ENCODE peak calls at places on chromosomes 2 and 18, in eight cellular contexts. Z is mammary epithelial cell, L is K562, W is cardiac fibroblast, K is left ventricle myocardium inferior, X is OCI-LY7, G is colonic mucosa, R is choroid plexus epithelial cell. V is an unnamed sample.

GRCh38 chr2:75570948-75571729 is 10.4 kb upstream of the EVA1A start:
- DNase-seq in Z (no peak), L (no peak), W (peak; percentile 52), K (no peak), X (no peak), G (no peak), R (peak; percentile 70), V (no peak)

GRCh38 chr2:71157124-71157802 is 26.8 kb downstream of the MPHOSPH10 start:
- DNase-seq in Z (no peak), L (peak; percentile 71), W (peak; percentile 33), K (peak; percentile 30), X (peak; percentile 67), G (peak; percentile 56), R (peak; percentile 45), V (no peak)

GRCh38 chr2:88709117-88709739 is 17.8 kb downstream of the RPIA start:
- DNase-seq in Z (peak; percentile 62), L (no peak), W (peak; percentile 79), K (no peak), X (no peak), G (no peak), R (peak; percentile 69), V (no peak)

GRCh38 chr2:23545391-23545790 is 160.4 kb downstream of the KLHL29 start:
- DNase-seq in Z (no peak), L (no peak), W (peak; percentile 75), K (no peak), X (no peak), G (no peak), R (no peak), V (no peak)

GRCh38 chr2:238158807-238159539 is at the start of gene ERFE:
- DNase-seq in Z (no peak), L (peak; percentile 74), W (peak; percentile 54), K (peak; percentile 20), X (peak; percentile 70), G (no peak), R (peak; percentile 35), V (no peak)

GRCh38 chr18:50686409-50686808 is 126.5 kb downstream of the MAPK4 start:
- DNase-seq in Z (no peak), L (no peak), W (no peak), K (no peak), X (no peak), G (no peak), R (no peak), V (no peak)

GRCh38 chr2:130391872-130392670 is 36.2 kb downstream of the PTPN18 start:
- DNase-seq in Z (peak; percentile 23), L (no peak), W (peak; percentile 50), K (no peak), X (peak; percentile 9), G (peak; percentile 40), R (peak; percentile 50), V (no peak)

GRCh38 chr2:195586062-195586713 is 70.8 kb upstream of the SLC39A10 start:
- DNase-seq in Z (no peak), L (no peak), W (peak; percentile 21), K (no peak), X (no peak), G (no peak), R (no peak), V (no peak)

GRCh38 chr2:70947556-70948184 is 12.0 kb downstream of the ATP6V1B1 start:
- DNase-seq in Z (no peak), L (peak; percentile 39), W (peak; percentile 45), K (no peak), X (no peak), G (peak; percentile 12), R (peak; percentile 65), V (no peak)

GRCh38 chr18:68705119-68705518 is 9.8 kb downstream of the TMX3 start:
- DNase-seq in Z (no peak), L (no peak), W (no peak), K (no peak), X (no peak), G (no peak), R (no peak), V (no peak)

GRCh38 chr2:27655155-27655951 is 8.1 kb downstream of the SUPT7L start:
- DNase-seq in Z (peak; percentile 45), L (no peak), W (peak; percentile 45), K (no peak), X (no peak), G (no peak), R (peak; percentile 96), V (no peak)

GRCh38 chr18:76445741-76446232 is 49.3 kb downstream of the ZNF516 start:
- DNase-seq in Z (no peak), L (no peak), W (no peak), K (no peak), X (no peak), G (no peak), R (no peak), V (no peak)

GRCh38 chr2:119195001-119195400 is 28.6 kb upstream of the STEAP3 start:
- DNase-seq in Z (no peak), L (no peak), W (no peak), K (no peak), X (no peak), G (no peak), R (no peak), V (no peak)

GRCh38 chr2:101883860-101884259 is 107.9 kb upstream of the IL1R2 start:
- DNase-seq in Z (peak; percentile 57), L (peak; percentile 60), W (peak; percentile 83), K (no peak), X (peak; percentile 34), G (peak; percentile 50), R (peak; percentile 87), V (no peak)

GRCh38 chr2:46846454-46846990 is 69.1 kb downstream of the MCFD2 start:
- DNase-seq in Z (peak; percentile 57), L (no peak), W (peak; percentile 54), K (no peak), X (no peak), G (peak; percentile 42), R (peak; percentile 49), V (no peak)

GRCh38 chr18:527136-527535 is 26.6 kb upstream of the COLEC12 start:
- DNase-seq in Z (no peak), L (no peak), W (peak; percentile 69), K (no peak), X (no peak), G (no peak), R (peak; percentile 57), V (no peak)

GRCh38 chr2:31200972-31201371 is 16.3 kb downstream of the CAPN14 start:
- DNase-seq in Z (no peak), L (no peak), W (no peak), K (no peak), X (no peak), G (no peak), R (no peak), V (no peak)

GRCh38 chr2:48530033-48530804 is at the start of gene STON1:
- DNase-seq in Z (peak; percentile 11), L (peak; percentile 64), W (peak; percentile 83), K (peak; percentile 63), X (no peak), G (peak; percentile 40), R (peak; percentile 47), V (no peak)
- TF ChIP-seq CTCF in Z (peak; percentile 5), L (no peak), W (no peak), K (peak; percentile 27), X (no peak), G (no peak), R (no peak), V (no peak)

DNA sequence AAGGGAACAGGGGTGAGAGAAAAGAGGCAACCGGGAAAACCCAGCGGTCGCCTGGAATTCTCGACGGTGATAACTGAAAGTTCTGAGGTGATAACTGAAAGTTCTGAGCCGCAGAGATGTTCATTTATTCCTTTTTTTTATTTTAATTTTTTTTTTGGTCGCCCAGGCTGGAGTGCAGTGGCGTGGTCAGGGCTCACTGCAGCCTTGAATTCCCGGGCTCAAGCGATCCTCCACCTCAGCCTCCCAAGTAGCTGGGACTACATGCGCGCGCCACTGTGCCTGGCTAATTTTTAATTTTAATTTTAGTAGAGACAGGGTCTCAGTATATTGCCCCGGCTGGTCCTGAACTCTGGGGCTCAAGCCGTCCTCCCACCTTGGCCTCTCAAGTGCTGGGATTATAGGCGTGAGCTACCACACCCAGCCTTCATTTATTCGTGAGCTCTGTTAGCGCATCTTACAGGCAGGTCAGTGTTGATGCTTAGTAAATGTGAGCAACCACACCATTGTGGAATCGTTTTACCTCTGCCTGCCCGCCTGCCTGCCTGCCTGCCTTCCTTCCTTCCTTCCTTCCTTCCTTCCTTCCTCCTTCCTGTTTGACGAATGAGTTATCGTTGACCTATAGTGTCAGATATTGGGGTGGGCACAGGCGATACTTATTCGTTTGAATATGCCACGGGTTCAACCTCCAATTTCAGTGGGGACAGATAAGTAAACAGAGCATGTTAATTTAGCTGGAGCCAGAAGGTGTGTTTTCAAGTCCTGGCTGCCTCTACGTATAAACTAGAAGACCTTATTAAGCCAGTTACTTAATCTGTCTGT is 555 bp upstream of the E2F6 start:
- DNase-seq in Z (no peak), L (peak; percentile 34), W (no peak), K (no peak), X (peak; percentile 29), G (peak; percentile 29), R (no peak), V (no peak)
- H3K4me3 ChIP-seq in Z (peak overlapping the region; percentile 30), L (peak overlapping the region; percentile 55), W (peak overlapping the region; percentile 61), K (peak overlapping the region; percentile 78), X (peak overlapping the region; percentile 81), G (peak overlapping the region; percentile 76), R (peak overlapping the region; percentile 76), V (peak overlapping the region; percentile 55)

GRCh38 chr2:40488101-40488598 is 36.3 kb upstream of the SLC8A1 start:
- DNase-seq in Z (peak; percentile 6), L (no peak), W (peak; percentile 75), K (no peak), X (peak; percentile 50), G (no peak), R (peak; percentile 72), V (no peak)
- TF ChIP-seq CTCF in Z (peak; percentile 48), L (no peak), W (peak; percentile 54), K (peak; percentile 67), X (peak; percentile 79), G (no peak), R (peak; percentile 67), V (peak; percentile 7)

DNA sequence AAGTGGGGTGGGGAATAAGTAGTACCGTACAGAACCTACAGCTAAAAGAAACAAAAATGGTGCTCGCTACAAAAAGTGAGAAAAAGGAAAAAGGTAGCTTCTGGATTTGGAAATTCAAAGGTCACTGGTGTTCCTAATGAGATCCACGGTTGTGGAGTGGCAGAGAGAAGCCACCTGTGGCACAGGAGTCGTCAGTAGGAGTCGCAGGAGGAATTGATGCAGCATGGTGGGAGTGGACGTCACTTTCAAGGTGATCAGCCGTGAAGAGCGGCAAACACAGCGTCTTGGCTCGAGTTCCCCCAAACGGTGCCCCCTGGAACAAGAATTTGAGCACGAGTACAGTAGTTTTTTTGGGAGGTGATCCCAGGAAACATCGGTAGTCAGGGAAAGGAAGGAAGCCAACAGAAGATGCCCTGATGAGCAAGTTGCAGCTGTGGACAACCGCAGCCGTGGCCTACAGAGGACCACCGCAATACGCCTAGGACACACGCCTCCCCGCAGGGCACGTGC is 1.4 kb upstream of the TTL start:
- DNase-seq in Z (no peak), L (peak; percentile 45), W (no peak), K (no peak), X (no peak), G (peak; percentile 22), R (no peak), V (no peak)
- H3K4me3 ChIP-seq in Z (no peak overlapping the region), L (peak overlapping the region; percentile 76), W (peak overlapping the region; percentile 65), K (peak overlapping the region; percentile 88), X (peak overlapping the region; percentile 84), G (peak overlapping the region; percentile 78), R (peak overlapping the region; percentile 83), V (peak overlapping the region; percentile 98)

DNA sequence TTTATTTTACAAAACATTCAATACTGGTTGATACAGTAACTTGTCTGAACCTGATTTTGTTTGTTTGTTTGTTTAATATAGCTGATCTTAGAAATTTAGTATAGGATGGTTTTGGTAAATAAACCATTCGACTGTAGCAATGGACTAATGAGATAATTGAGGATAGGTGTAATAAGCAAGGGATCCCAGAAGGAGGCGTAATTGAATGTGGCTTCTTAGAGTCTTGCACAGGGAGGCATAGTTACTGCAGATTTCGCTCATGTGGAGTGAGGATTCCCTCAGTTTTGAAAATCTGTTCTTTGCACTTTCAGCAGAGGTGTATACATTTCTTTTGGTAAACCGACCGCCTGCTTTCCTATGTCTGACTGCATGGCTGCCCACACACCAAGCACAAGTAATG is 709.6 kb downstream of the SOCS6 start:
- DNase-seq in Z (no peak), L (no peak), W (no peak), K (no peak), X (no peak), G (no peak), R (peak; percentile 42), V (no peak)
- TF ChIP-seq CTCF in Z (no peak), L (no peak), W (peak; percentile 32), K (no peak), X (no peak), G (no peak), R (peak; percentile 43), V (no peak)